ENCODE peak calls at places on chromosomes 12 and 14, in seven cellular contexts. One of them, this sample, is unnamed.

GRCh38 chr12:108828774-108829173 is 28.6 kb downstream of the SSH1 start:
- DNase-seq in progenitor cell of endocrine pancreas: no peak
- DNase-seq in NCI-H1436: no peak
- DNase-seq in GM23248: peak; percentile 87
- DNase-seq in NCI-H226: peak; percentile 67
- DNase-seq in M059J: no peak
- DNase-seq in HFFc6: peak; percentile 37
- DNase-seq in this sample: no peak

GRCh38 chr12:53601296-53601847 is 24.8 kb downstream of the ATF7 start:
- DNase-seq in progenitor cell of endocrine pancreas: no peak
- DNase-seq in NCI-H1436: no peak
- DNase-seq in GM23248: no peak
- DNase-seq in NCI-H226: no peak
- DNase-seq in M059J: no peak
- DNase-seq in HFFc6: no peak
- DNase-seq in this sample: no peak

GRCh38 chr14:77024171-77024627 is 4.3 kb downstream of the IRF2BPL start:
- DNase-seq in progenitor cell of endocrine pancreas: no peak
- DNase-seq in NCI-H1436: peak; percentile 66
- DNase-seq in GM23248: peak; percentile 68
- DNase-seq in NCI-H226: no peak
- DNase-seq in M059J: no peak
- DNase-seq in HFFc6: no peak
- DNase-seq in this sample: peak; percentile 44

GRCh38 chr14:103155013-103155412 is 31.8 kb downstream of the TNFAIP2 start:
- DNase-seq in progenitor cell of endocrine pancreas: no peak
- DNase-seq in NCI-H1436: no peak
- DNase-seq in GM23248: peak; percentile 89
- DNase-seq in NCI-H226: peak; percentile 83
- DNase-seq in M059J: peak; percentile 85
- DNase-seq in HFFc6: peak; percentile 49
- DNase-seq in this sample: peak; percentile 81

GRCh38 chr14:68679746-68680467 is 113.0 kb downstream of the ZFP36L1 start:
- DNase-seq in progenitor cell of endocrine pancreas: no peak
- DNase-seq in NCI-H1436: no peak
- DNase-seq in GM23248: no peak
- DNase-seq in NCI-H226: no peak
- DNase-seq in M059J: no peak
- DNase-seq in HFFc6: no peak
- DNase-seq in this sample: no peak

GRCh38 chr12:79886917-79887519 is 47.9 kb downstream of the PPP1R12A start:
- DNase-seq in progenitor cell of endocrine pancreas: no peak
- DNase-seq in NCI-H1436: peak; percentile 37
- DNase-seq in GM23248: peak; percentile 71
- DNase-seq in NCI-H226: peak; percentile 43
- DNase-seq in M059J: peak; percentile 56
- DNase-seq in HFFc6: peak; percentile 62
- DNase-seq in this sample: no peak

GRCh38 chr12:84840356-84840755 is 72.2 kb downstream of the SLC6A15 start:
- DNase-seq in progenitor cell of endocrine pancreas: no peak
- DNase-seq in NCI-H1436: no peak
- DNase-seq in GM23248: peak; percentile 48
- DNase-seq in NCI-H226: no peak
- DNase-seq in M059J: no peak
- DNase-seq in HFFc6: no peak
- DNase-seq in this sample: no peak

GRCh38 chr12:131353376-131353775 is 357.5 kb upstream of the SFSWAP start:
- DNase-seq in progenitor cell of endocrine pancreas: no peak
- DNase-seq in NCI-H1436: no peak
- DNase-seq in GM23248: no peak
- DNase-seq in NCI-H226: no peak
- DNase-seq in M059J: no peak
- DNase-seq in HFFc6: no peak
- DNase-seq in this sample: no peak

GRCh38 chr12:95548539-95549391 is 2.5 kb downstream of the USP44 start:
- DNase-seq in progenitor cell of endocrine pancreas: peak; percentile 63
- DNase-seq in NCI-H1436: no peak
- DNase-seq in GM23248: peak; percentile 48
- DNase-seq in NCI-H226: no peak
- DNase-seq in M059J: no peak
- DNase-seq in HFFc6: no peak
- DNase-seq in this sample: peak; percentile 62

GRCh38 chr14:38838049-38838978 is 264.7 kb downstream of the SEC23A start:
- DNase-seq in progenitor cell of endocrine pancreas: no peak
- DNase-seq in NCI-H1436: no peak
- DNase-seq in GM23248: no peak
- DNase-seq in NCI-H226: no peak
- DNase-seq in M059J: no peak
- DNase-seq in HFFc6: no peak
- DNase-seq in this sample: no peak

GRCh38 chr14:34604990-34605389 is 25.0 kb downstream of the SNX6 start:
- DNase-seq in progenitor cell of endocrine pancreas: no peak
- DNase-seq in NCI-H1436: no peak
- DNase-seq in GM23248: peak; percentile 58
- DNase-seq in NCI-H226: no peak
- DNase-seq in M059J: peak; percentile 15
- DNase-seq in HFFc6: peak; percentile 41
- DNase-seq in this sample: no peak

GRCh38 chr14:59127437-59127732 is 61.1 kb upstream of the DAAM1 start:
- DNase-seq in progenitor cell of endocrine pancreas: no peak
- DNase-seq in NCI-H1436: no peak
- DNase-seq in GM23248: no peak
- DNase-seq in NCI-H226: no peak
- DNase-seq in M059J: no peak
- DNase-seq in HFFc6: no peak
- DNase-seq in this sample: no peak

GRCh38 chr12:92133795-92134637 is 11.6 kb downstream of the BTG1 start:
- DNase-seq in progenitor cell of endocrine pancreas: no peak
- DNase-seq in NCI-H1436: no peak
- DNase-seq in GM23248: no peak
- DNase-seq in NCI-H226: no peak
- DNase-seq in M059J: peak; percentile 57
- DNase-seq in HFFc6: no peak
- DNase-seq in this sample: no peak

GRCh38 chr12:122457627-122458026 is 35.2 kb upstream of the CLIP1 start:
- DNase-seq in progenitor cell of endocrine pancreas: no peak
- DNase-seq in NCI-H1436: no peak
- DNase-seq in GM23248: no peak
- DNase-seq in NCI-H226: no peak
- DNase-seq in M059J: no peak
- DNase-seq in HFFc6: no peak
- DNase-seq in this sample: no peak

GRCh38 chr12:69239286-69239921 is at the start of gene CPSF6:
- DNase-seq in progenitor cell of endocrine pancreas: peak; percentile 91
- DNase-seq in NCI-H1436: peak; percentile 94
- DNase-seq in GM23248: peak; percentile 98
- DNase-seq in NCI-H226: peak; percentile 95
- DNase-seq in M059J: peak; percentile 89
- DNase-seq in HFFc6: peak; percentile 86
- DNase-seq in this sample: peak; percentile 97

GRCh38 chr12:12560587-12561304 is 1.9 kb downstream of the DUSP16 start:
- DNase-seq in progenitor cell of endocrine pancreas: no peak
- DNase-seq in NCI-H1436: peak; percentile 42
- DNase-seq in GM23248: peak; percentile 79
- DNase-seq in NCI-H226: peak; percentile 81
- DNase-seq in M059J: peak; percentile 83
- DNase-seq in HFFc6: peak; percentile 53
- DNase-seq in this sample: peak; percentile 40

GRCh38 chr14:99757331-99758070 is 35.7 kb upstream of the EML1 start:
- DNase-seq in progenitor cell of endocrine pancreas: no peak
- DNase-seq in NCI-H1436: no peak
- DNase-seq in GM23248: peak; percentile 100
- DNase-seq in NCI-H226: peak; percentile 83
- DNase-seq in M059J: peak; percentile 96
- DNase-seq in HFFc6: peak; percentile 99
- DNase-seq in this sample: no peak

GRCh38 chr12:68641138-68641537 is 30.4 kb downstream of the RAP1B start:
- DNase-seq in progenitor cell of endocrine pancreas: no peak
- DNase-seq in NCI-H1436: no peak
- DNase-seq in GM23248: no peak
- DNase-seq in NCI-H226: no peak
- DNase-seq in M059J: no peak
- DNase-seq in HFFc6: no peak
- DNase-seq in this sample: no peak

GRCh38 chr12:116375278-116375842 is 97.9 kb upstream of the MED13L start:
- DNase-seq in progenitor cell of endocrine pancreas: no peak
- DNase-seq in NCI-H1436: no peak
- DNase-seq in GM23248: no peak
- DNase-seq in NCI-H226: no peak
- DNase-seq in M059J: no peak
- DNase-seq in HFFc6: no peak
- DNase-seq in this sample: no peak

GRCh38 chr14:56754966-56755365 is 55.3 kb downstream of the OTX2 start:
- DNase-seq in progenitor cell of endocrine pancreas: no peak
- DNase-seq in NCI-H1436: no peak
- DNase-seq in GM23248: no peak
- DNase-seq in NCI-H226: no peak
- DNase-seq in M059J: no peak
- DNase-seq in HFFc6: no peak
- DNase-seq in this sample: no peak

GRCh38 chr12:3285570-3285969 is 205.4 kb upstream of the PRMT8 start:
- DNase-seq in progenitor cell of endocrine pancreas: no peak
- DNase-seq in NCI-H1436: peak; percentile 35
- DNase-seq in GM23248: no peak
- DNase-seq in NCI-H226: no peak
- DNase-seq in M059J: no peak
- DNase-seq in HFFc6: no peak
- DNase-seq in this sample: no peak

GRCh38 chr12:122921917-122922316 is 26.0 kb upstream of the VPS37B start:
- DNase-seq in progenitor cell of endocrine pancreas: no peak
- DNase-seq in NCI-H1436: no peak
- DNase-seq in GM23248: no peak
- DNase-seq in NCI-H226: no peak
- DNase-seq in M059J: no peak
- DNase-seq in HFFc6: no peak
- DNase-seq in this sample: no peak

GRCh38 chr12:3199551-3200031 is 122.4 kb downstream of the TSPAN9 start:
- DNase-seq in progenitor cell of endocrine pancreas: peak; percentile 50
- DNase-seq in NCI-H1436: peak; percentile 20
- DNase-seq in GM23248: peak; percentile 56
- DNase-seq in NCI-H226: no peak
- DNase-seq in M059J: no peak
- DNase-seq in HFFc6: no peak
- DNase-seq in this sample: no peak

GRCh38 chr12:100026241-100026640 is 41.5 kb upstream of the ANKS1B start:
- DNase-seq in progenitor cell of endocrine pancreas: no peak
- DNase-seq in NCI-H1436: no peak
- DNase-seq in GM23248: no peak
- DNase-seq in NCI-H226: no peak
- DNase-seq in M059J: no peak
- DNase-seq in HFFc6: no peak
- DNase-seq in this sample: no peak

GRCh38 chr12:89451876-89452275 is 72.7 kb downstream of the GALNT4 start:
- DNase-seq in progenitor cell of endocrine pancreas: no peak
- DNase-seq in NCI-H1436: no peak
- DNase-seq in GM23248: peak; percentile 92
- DNase-seq in NCI-H226: peak; percentile 81
- DNase-seq in M059J: peak; percentile 34
- DNase-seq in HFFc6: peak; percentile 34
- DNase-seq in this sample: peak; percentile 54

GRCh38 chr14:19823765-19824164 is 20.2 kb downstream of the OR4N2 start:
- DNase-seq in progenitor cell of endocrine pancreas: no peak
- DNase-seq in NCI-H1436: no peak
- DNase-seq in GM23248: peak; percentile 35
- DNase-seq in NCI-H226: peak; percentile 93
- DNase-seq in M059J: peak; percentile 49
- DNase-seq in HFFc6: peak; percentile 4
- DNase-seq in this sample: no peak

GRCh38 chr12:119661882-119662281 is 6.1 kb upstream of the PRKAB1 start:
- DNase-seq in progenitor cell of endocrine pancreas: no peak
- DNase-seq in NCI-H1436: no peak
- DNase-seq in GM23248: no peak
- DNase-seq in NCI-H226: no peak
- DNase-seq in M059J: no peak
- DNase-seq in HFFc6: no peak
- DNase-seq in this sample: no peak

GRCh38 chr12:120116792-120117651 is 469 bp upstream of the RAB35 start:
- DNase-seq in progenitor cell of endocrine pancreas: peak; percentile 97
- DNase-seq in NCI-H1436: peak; percentile 90
- DNase-seq in GM23248: peak; percentile 96
- DNase-seq in NCI-H226: peak; percentile 81
- DNase-seq in M059J: peak; percentile 88
- DNase-seq in HFFc6: peak; percentile 93
- DNase-seq in this sample: peak; percentile 99

GRCh38 chr12:11814362-11814761 is 164.9 kb downstream of the ETV6 start:
- DNase-seq in progenitor cell of endocrine pancreas: no peak
- DNase-seq in NCI-H1436: no peak
- DNase-seq in GM23248: peak; percentile 91
- DNase-seq in NCI-H226: peak; percentile 68
- DNase-seq in M059J: peak; percentile 72
- DNase-seq in HFFc6: peak; percentile 57
- DNase-seq in this sample: no peak

GRCh38 chr12:50597200-50598195 is 92.7 kb downstream of the DIP2B start:
- DNase-seq in progenitor cell of endocrine pancreas: no peak
- DNase-seq in NCI-H1436: no peak
- DNase-seq in GM23248: peak; percentile 95
- DNase-seq in NCI-H226: peak; percentile 98
- DNase-seq in M059J: peak; percentile 86
- DNase-seq in HFFc6: peak; percentile 88
- DNase-seq in this sample: no peak

GRCh38 chr14:98018626-98019025 is 1221.4 kb downstream of the VRK1 start:
- DNase-seq in progenitor cell of endocrine pancreas: no peak
- DNase-seq in NCI-H1436: no peak
- DNase-seq in GM23248: no peak
- DNase-seq in NCI-H226: no peak
- DNase-seq in M059J: no peak
- DNase-seq in HFFc6: no peak
- DNase-seq in this sample: no peak

GRCh38 chr14:94601961-94602391 is 10.2 kb upstream of the SERPINA3 start:
- DNase-seq in progenitor cell of endocrine pancreas: no peak
- DNase-seq in NCI-H1436: no peak
- DNase-seq in GM23248: peak; percentile 96
- DNase-seq in NCI-H226: peak; percentile 30
- DNase-seq in M059J: peak; percentile 76
- DNase-seq in HFFc6: no peak
- DNase-seq in this sample: peak; percentile 80

GRCh38 chr14:81273521-81273920 is 52.8 kb upstream of the GTF2A1 start:
- DNase-seq in progenitor cell of endocrine pancreas: no peak
- DNase-seq in NCI-H1436: no peak
- DNase-seq in GM23248: no peak
- DNase-seq in NCI-H226: no peak
- DNase-seq in M059J: no peak
- DNase-seq in HFFc6: no peak
- DNase-seq in this sample: no peak

GRCh38 chr12:119328111-119328510 is 6.4 kb upstream of the CCDC60 start:
- DNase-seq in progenitor cell of endocrine pancreas: no peak
- DNase-seq in NCI-H1436: no peak
- DNase-seq in GM23248: no peak
- DNase-seq in NCI-H226: no peak
- DNase-seq in M059J: no peak
- DNase-seq in HFFc6: no peak
- DNase-seq in this sample: peak; percentile 28

GRCh38 chr12:17369556-17369955 is 720.4 kb downstream of the RERGL start:
- DNase-seq in progenitor cell of endocrine pancreas: no peak
- DNase-seq in NCI-H1436: no peak
- DNase-seq in GM23248: no peak
- DNase-seq in NCI-H226: no peak
- DNase-seq in M059J: no peak
- DNase-seq in HFFc6: no peak
- DNase-seq in this sample: no peak

GRCh38 chr14:68141531-68142088 is 322.0 kb downstream of the RAD51B start:
- DNase-seq in progenitor cell of endocrine pancreas: no peak
- DNase-seq in NCI-H1436: no peak
- DNase-seq in GM23248: peak; percentile 54
- DNase-seq in NCI-H226: peak; percentile 62
- DNase-seq in M059J: peak; percentile 68
- DNase-seq in HFFc6: peak; percentile 20
- DNase-seq in this sample: no peak